ENCODE peak calls at places on chromosomes 4 and X, in ten cellular contexts. One of them, this sample, is unnamed.

GRCh38 chrX:9765737-9766098 is at the start of gene GPR143:
- DNase-seq in IMR-90: no peak
- DNase-seq in psoas muscle: no peak
- DNase-seq in GM23248: no peak
- DNase-seq in suprapubic skin: no peak
- DNase-seq in dorsolateral prefrontal cortex: no peak
- DNase-seq in A549: no peak
- DNase-seq in mesenchymal stem cell: no peak
- DNase-seq in uterus: no peak
- DNase-seq in lung: no peak
- DNase-seq in this sample: no peak

GRCh38 chr4:95077864-95078263 is 320.1 kb downstream of the BMPR1B start:
- DNase-seq in IMR-90: peak; percentile 38
- DNase-seq in psoas muscle: no peak
- DNase-seq in GM23248: peak; percentile 21
- DNase-seq in suprapubic skin: no peak
- DNase-seq in dorsolateral prefrontal cortex: no peak
- DNase-seq in A549: no peak
- DNase-seq in mesenchymal stem cell: peak; percentile 13
- DNase-seq in uterus: no peak
- DNase-seq in lung: no peak
- DNase-seq in this sample: no peak

GRCh38 chrX:21747523-21747922 is 10.4 kb downstream of the SMPX start:
- DNase-seq in IMR-90: no peak
- DNase-seq in psoas muscle: no peak
- DNase-seq in GM23248: peak; percentile 24
- DNase-seq in suprapubic skin: no peak
- DNase-seq in dorsolateral prefrontal cortex: no peak
- DNase-seq in A549: no peak
- DNase-seq in mesenchymal stem cell: no peak
- DNase-seq in uterus: no peak
- DNase-seq in lung: no peak
- DNase-seq in this sample: no peak

GRCh38 chr4:25769251-25769650 is 93.5 kb downstream of the SEL1L3 start:
- DNase-seq in IMR-90: peak; percentile 84
- DNase-seq in psoas muscle: no peak
- DNase-seq in GM23248: peak; percentile 35
- DNase-seq in suprapubic skin: no peak
- DNase-seq in dorsolateral prefrontal cortex: no peak
- DNase-seq in A549: no peak
- DNase-seq in mesenchymal stem cell: no peak
- DNase-seq in uterus: no peak
- DNase-seq in lung: no peak
- DNase-seq in this sample: peak; percentile 45

GRCh38 chr4:148962539-148963290 is 520.5 kb upstream of the NR3C2 start:
- DNase-seq in IMR-90: peak; percentile 73
- DNase-seq in psoas muscle: no peak
- DNase-seq in GM23248: peak; percentile 33
- DNase-seq in suprapubic skin: no peak
- DNase-seq in dorsolateral prefrontal cortex: no peak
- DNase-seq in A549: no peak
- DNase-seq in mesenchymal stem cell: peak; percentile 40
- DNase-seq in uterus: no peak
- DNase-seq in lung: no peak
- DNase-seq in this sample: no peak

GRCh38 chrX:111100191-111100590 is 4.2 kb downstream of the PAK3 start:
- DNase-seq in IMR-90: peak; percentile 24
- DNase-seq in psoas muscle: no peak
- DNase-seq in GM23248: peak; percentile 36
- DNase-seq in suprapubic skin: no peak
- DNase-seq in dorsolateral prefrontal cortex: no peak
- DNase-seq in A549: peak; percentile 72
- DNase-seq in mesenchymal stem cell: peak; percentile 19
- DNase-seq in uterus: no peak
- DNase-seq in lung: no peak
- DNase-seq in this sample: no peak

GRCh38 chrX:102765794-102766193 is 45.3 kb downstream of the GPRASP3 start:
- DNase-seq in IMR-90: peak; percentile 68
- DNase-seq in psoas muscle: no peak
- DNase-seq in GM23248: peak; percentile 74
- DNase-seq in suprapubic skin: no peak
- DNase-seq in dorsolateral prefrontal cortex: no peak
- DNase-seq in A549: no peak
- DNase-seq in mesenchymal stem cell: peak; percentile 10
- DNase-seq in uterus: peak; percentile 28
- DNase-seq in lung: no peak
- DNase-seq in this sample: no peak

GRCh38 chrX:141176586-141177451 is at the start of gene LDOC1:
- DNase-seq in IMR-90: peak; percentile 71
- DNase-seq in psoas muscle: peak; percentile 80
- DNase-seq in GM23248: peak; percentile 70
- DNase-seq in suprapubic skin: peak; percentile 80
- DNase-seq in dorsolateral prefrontal cortex: peak; percentile 79
- DNase-seq in A549: peak; percentile 53
- DNase-seq in mesenchymal stem cell: peak; percentile 76
- DNase-seq in uterus: peak; percentile 84
- DNase-seq in lung: peak; percentile 69
- DNase-seq in this sample: peak; percentile 80

GRCh38 chrX:17046478-17047097 is 100.1 kb downstream of the REPS2 start:
- DNase-seq in IMR-90: peak; percentile 67
- DNase-seq in psoas muscle: no peak
- DNase-seq in GM23248: peak; percentile 70
- DNase-seq in suprapubic skin: no peak
- DNase-seq in dorsolateral prefrontal cortex: no peak
- DNase-seq in A549: peak; percentile 29
- DNase-seq in mesenchymal stem cell: peak; percentile 58
- DNase-seq in uterus: peak; percentile 46
- DNase-seq in lung: peak; percentile 59
- DNase-seq in this sample: no peak

GRCh38 chr4:139214039-139214534 is 37.1 kb upstream of the ELF2 start:
- DNase-seq in IMR-90: no peak
- DNase-seq in psoas muscle: peak; percentile 57
- DNase-seq in GM23248: no peak
- DNase-seq in suprapubic skin: no peak
- DNase-seq in dorsolateral prefrontal cortex: no peak
- DNase-seq in A549: no peak
- DNase-seq in mesenchymal stem cell: peak; percentile 14
- DNase-seq in uterus: no peak
- DNase-seq in lung: no peak
- DNase-seq in this sample: no peak

GRCh38 chrX:9438950-9439494 is 25.8 kb upstream of the TBL1X start:
- DNase-seq in IMR-90: peak; percentile 46
- DNase-seq in psoas muscle: no peak
- DNase-seq in GM23248: peak; percentile 23
- DNase-seq in suprapubic skin: no peak
- DNase-seq in dorsolateral prefrontal cortex: no peak
- DNase-seq in A549: no peak
- DNase-seq in mesenchymal stem cell: peak; percentile 51
- DNase-seq in uterus: no peak
- DNase-seq in lung: no peak
- DNase-seq in this sample: no peak

GRCh38 chr4:38821739-38822138 is 17.1 kb upstream of the TLR1 start:
- DNase-seq in IMR-90: peak; percentile 61
- DNase-seq in psoas muscle: no peak
- DNase-seq in GM23248: no peak
- DNase-seq in suprapubic skin: no peak
- DNase-seq in dorsolateral prefrontal cortex: no peak
- DNase-seq in A549: no peak
- DNase-seq in mesenchymal stem cell: peak; percentile 86
- DNase-seq in uterus: no peak
- DNase-seq in lung: no peak
- DNase-seq in this sample: no peak

GRCh38 chr4:105306158-105306781 is 159.6 kb downstream of the TET2 start:
- DNase-seq in IMR-90: no peak
- DNase-seq in psoas muscle: no peak
- DNase-seq in GM23248: peak; percentile 2
- DNase-seq in suprapubic skin: no peak
- DNase-seq in dorsolateral prefrontal cortex: no peak
- DNase-seq in A549: no peak
- DNase-seq in mesenchymal stem cell: no peak
- DNase-seq in uterus: no peak
- DNase-seq in lung: peak; percentile 36
- DNase-seq in this sample: no peak

GRCh38 chr4:94334962-94335361 is 7.7 kb downstream of the HPGDS start:
- DNase-seq in IMR-90: no peak
- DNase-seq in psoas muscle: no peak
- DNase-seq in GM23248: peak; percentile 5
- DNase-seq in suprapubic skin: no peak
- DNase-seq in dorsolateral prefrontal cortex: no peak
- DNase-seq in A549: no peak
- DNase-seq in mesenchymal stem cell: no peak
- DNase-seq in uterus: no peak
- DNase-seq in lung: no peak
- DNase-seq in this sample: no peak

GRCh38 chr4:8675383-8675782 is 82.8 kb downstream of the CPZ start:
- DNase-seq in IMR-90: peak; percentile 2
- DNase-seq in psoas muscle: no peak
- DNase-seq in GM23248: peak; percentile 46
- DNase-seq in suprapubic skin: no peak
- DNase-seq in dorsolateral prefrontal cortex: no peak
- DNase-seq in A549: no peak
- DNase-seq in mesenchymal stem cell: no peak
- DNase-seq in uterus: no peak
- DNase-seq in lung: no peak
- DNase-seq in this sample: no peak

GRCh38 chr4:173448557-173448918 is 49.6 kb upstream of the SCRG1 start:
- DNase-seq in IMR-90: peak; percentile 33
- DNase-seq in psoas muscle: no peak
- DNase-seq in GM23248: peak; percentile 36
- DNase-seq in suprapubic skin: no peak
- DNase-seq in dorsolateral prefrontal cortex: no peak
- DNase-seq in A549: no peak
- DNase-seq in mesenchymal stem cell: no peak
- DNase-seq in uterus: no peak
- DNase-seq in lung: no peak
- DNase-seq in this sample: no peak

DNA sequence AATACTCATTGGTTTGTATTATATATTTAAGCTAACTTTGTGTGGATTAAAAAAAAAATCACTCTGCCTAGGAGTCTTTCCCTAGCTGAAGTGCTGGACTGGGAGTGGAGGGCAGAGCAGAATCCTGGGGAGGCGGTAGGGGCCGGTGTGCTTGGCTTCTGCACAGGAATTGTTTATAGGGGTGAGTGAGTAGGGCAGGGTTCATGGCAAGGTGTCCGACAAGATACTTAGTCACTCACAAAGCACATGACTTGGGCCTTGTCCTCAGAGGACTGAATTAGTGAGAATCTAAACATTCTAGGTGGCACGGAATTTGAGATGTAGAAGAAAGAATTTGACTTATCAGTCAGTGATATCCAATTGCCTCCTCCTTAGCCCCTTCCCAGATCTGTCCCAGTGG is 32.2 kb downstream of the FNIP2 start:
- DNase-seq in IMR-90: no peak
- DNase-seq in psoas muscle: no peak
- DNase-seq in GM23248: no peak
- DNase-seq in suprapubic skin: no peak
- DNase-seq in dorsolateral prefrontal cortex: no peak
- DNase-seq in A549: no peak
- DNase-seq in mesenchymal stem cell: no peak
- DNase-seq in uterus: no peak
- DNase-seq in lung: no peak
- DNase-seq in this sample: no peak
- H3K27ac ChIP-seq in IMR-90: no peak overlapping the region
- H3K27ac ChIP-seq in psoas muscle: peak overlapping the region; percentile 47
- H3K27ac ChIP-seq in GM23248: no peak overlapping the region
- H3K27ac ChIP-seq in suprapubic skin: no peak overlapping the region
- H3K27ac ChIP-seq in dorsolateral prefrontal cortex: no peak overlapping the region
- H3K27ac ChIP-seq in A549: no peak overlapping the region
- H3K27ac ChIP-seq in mesenchymal stem cell: no peak overlapping the region
- H3K27ac ChIP-seq in uterus: no peak overlapping the region
- H3K27ac ChIP-seq in lung: no peak overlapping the region
- H3K27ac ChIP-seq in this sample: no peak overlapping the region

DNA sequence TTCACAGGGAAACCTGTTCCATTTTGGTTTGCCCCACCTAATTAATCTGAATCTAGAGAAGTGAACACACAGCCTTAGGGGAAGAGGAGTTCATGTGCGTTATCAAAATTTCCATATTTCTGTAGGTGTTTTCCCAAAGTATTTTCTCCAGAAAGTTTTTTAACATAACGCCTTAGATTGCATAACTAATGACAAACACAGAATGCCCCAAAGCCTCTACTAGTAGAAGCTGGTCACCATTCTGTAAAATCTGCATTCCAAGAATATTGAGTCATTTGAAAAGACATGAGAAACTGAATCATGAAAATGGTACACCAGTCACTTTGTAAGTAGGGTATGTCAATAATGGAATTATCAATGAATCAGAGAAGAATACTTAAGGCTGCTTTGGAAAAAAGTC is 41.1 kb downstream of the IL13RA2 start:
- DNase-seq in IMR-90: peak; percentile 19
- DNase-seq in psoas muscle: no peak
- DNase-seq in GM23248: peak; percentile 75
- DNase-seq in suprapubic skin: no peak
- DNase-seq in dorsolateral prefrontal cortex: no peak
- DNase-seq in A549: no peak
- DNase-seq in mesenchymal stem cell: peak; percentile 18
- DNase-seq in uterus: no peak
- DNase-seq in lung: no peak
- DNase-seq in this sample: no peak
- H3K27ac ChIP-seq in IMR-90: no peak overlapping the region
- H3K27ac ChIP-seq in psoas muscle: no peak overlapping the region
- H3K27ac ChIP-seq in GM23248: peak overlapping the region; percentile 15
- H3K27ac ChIP-seq in suprapubic skin: no peak overlapping the region
- H3K27ac ChIP-seq in dorsolateral prefrontal cortex: no peak overlapping the region
- H3K27ac ChIP-seq in A549: no peak overlapping the region
- H3K27ac ChIP-seq in mesenchymal stem cell: no peak overlapping the region
- H3K27ac ChIP-seq in uterus: no peak overlapping the region
- H3K27ac ChIP-seq in lung: no peak overlapping the region
- H3K27ac ChIP-seq in this sample: no peak overlapping the region

GRCh38 chr4:123338715-123339114 is 57.9 kb upstream of the SPRY1 start:
- DNase-seq in IMR-90: no peak
- DNase-seq in psoas muscle: no peak
- DNase-seq in GM23248: no peak
- DNase-seq in suprapubic skin: no peak
- DNase-seq in dorsolateral prefrontal cortex: no peak
- DNase-seq in A549: no peak
- DNase-seq in mesenchymal stem cell: no peak
- DNase-seq in uterus: no peak
- DNase-seq in lung: no peak
- DNase-seq in this sample: no peak
- H3K27ac ChIP-seq in IMR-90: no peak overlapping the region
- H3K27ac ChIP-seq in psoas muscle: no peak overlapping the region
- H3K27ac ChIP-seq in GM23248: no peak overlapping the region
- H3K27ac ChIP-seq in suprapubic skin: no peak overlapping the region
- H3K27ac ChIP-seq in dorsolateral prefrontal cortex: no peak overlapping the region
- H3K27ac ChIP-seq in A549: no peak overlapping the region
- H3K27ac ChIP-seq in mesenchymal stem cell: no peak overlapping the region
- H3K27ac ChIP-seq in uterus: peak overlapping the region; percentile 24
- H3K27ac ChIP-seq in lung: no peak overlapping the region
- H3K27ac ChIP-seq in this sample: peak overlapping the region; percentile 42

GRCh38 chr4:140888059-140888458 is 131.9 kb upstream of the TBC1D9 start:
- DNase-seq in IMR-90: no peak
- DNase-seq in psoas muscle: no peak
- DNase-seq in GM23248: no peak
- DNase-seq in suprapubic skin: no peak
- DNase-seq in dorsolateral prefrontal cortex: no peak
- DNase-seq in A549: no peak
- DNase-seq in mesenchymal stem cell: no peak
- DNase-seq in uterus: no peak
- DNase-seq in lung: no peak
- DNase-seq in this sample: no peak

GRCh38 chr4:140884431-140885058 is 128.4 kb upstream of the TBC1D9 start:
- DNase-seq in IMR-90: peak; percentile 80
- DNase-seq in psoas muscle: no peak
- DNase-seq in GM23248: peak; percentile 86
- DNase-seq in suprapubic skin: no peak
- DNase-seq in dorsolateral prefrontal cortex: no peak
- DNase-seq in A549: peak; percentile 45
- DNase-seq in mesenchymal stem cell: peak; percentile 64
- DNase-seq in uterus: no peak
- DNase-seq in lung: peak; percentile 44
- DNase-seq in this sample: no peak

GRCh38 chr4:140887467-140887866 is 131.3 kb upstream of the TBC1D9 start:
- DNase-seq in IMR-90: no peak
- DNase-seq in psoas muscle: no peak
- DNase-seq in GM23248: no peak
- DNase-seq in suprapubic skin: no peak
- DNase-seq in dorsolateral prefrontal cortex: no peak
- DNase-seq in A549: no peak
- DNase-seq in mesenchymal stem cell: no peak
- DNase-seq in uterus: no peak
- DNase-seq in lung: no peak
- DNase-seq in this sample: no peak
- H3K27ac ChIP-seq in IMR-90: no peak overlapping the region
- H3K27ac ChIP-seq in psoas muscle: peak overlapping the region; percentile 53
- H3K27ac ChIP-seq in GM23248: no peak overlapping the region
- H3K27ac ChIP-seq in suprapubic skin: no peak overlapping the region
- H3K27ac ChIP-seq in dorsolateral prefrontal cortex: no peak overlapping the region
- H3K27ac ChIP-seq in A549: no peak overlapping the region
- H3K27ac ChIP-seq in mesenchymal stem cell: no peak overlapping the region
- H3K27ac ChIP-seq in uterus: no peak overlapping the region
- H3K27ac ChIP-seq in lung: no peak overlapping the region
- H3K27ac ChIP-seq in this sample: no peak overlapping the region